ENCODE peak calls at places on chromosomes 16 and 17, in ten cellular contexts. One of them, this sample, is unnamed.

GRCh38 chr16:50367777-50368409 is 895 bp downstream of the BRD7 start:
- DNase-seq in endothelial cell: no peak
- DNase-seq in psoas muscle: no peak
- DNase-seq in A549: no peak
- DNase-seq in right atrium auricular region: no peak
- DNase-seq in NCI-H2081: no peak
- DNase-seq in effector memory CD4-positive, alpha-beta T cell: no peak
- DNase-seq in stromal cell of bone marrow: no peak
- DNase-seq in left colon: no peak
- DNase-seq in T47D: peak; percentile 7
- DNase-seq in this sample: no peak

GRCh38 chr17:79377230-79377790 is 233.5 kb downstream of the RBFOX3 start:
- DNase-seq in endothelial cell: no peak
- DNase-seq in psoas muscle: no peak
- DNase-seq in A549: no peak
- DNase-seq in right atrium auricular region: no peak
- DNase-seq in NCI-H2081: no peak
- DNase-seq in effector memory CD4-positive, alpha-beta T cell: no peak
- DNase-seq in stromal cell of bone marrow: no peak
- DNase-seq in left colon: no peak
- DNase-seq in T47D: no peak
- DNase-seq in this sample: no peak

GRCh38 chr17:4998666-4999428 is 1.1 kb downstream of the KIF1C start:
- DNase-seq in endothelial cell: no peak
- DNase-seq in psoas muscle: no peak
- DNase-seq in A549: peak; percentile 44
- DNase-seq in right atrium auricular region: no peak
- DNase-seq in NCI-H2081: no peak
- DNase-seq in effector memory CD4-positive, alpha-beta T cell: no peak
- DNase-seq in stromal cell of bone marrow: no peak
- DNase-seq in left colon: peak; percentile 71
- DNase-seq in T47D: peak; percentile 13
- DNase-seq in this sample: no peak

GRCh38 chr17:75970011-75970523 is 8.9 kb downstream of the ACOX1 start:
- DNase-seq in endothelial cell: no peak
- DNase-seq in psoas muscle: no peak
- DNase-seq in A549: no peak
- DNase-seq in right atrium auricular region: no peak
- DNase-seq in NCI-H2081: no peak
- DNase-seq in effector memory CD4-positive, alpha-beta T cell: no peak
- DNase-seq in stromal cell of bone marrow: no peak
- DNase-seq in left colon: no peak
- DNase-seq in T47D: no peak
- DNase-seq in this sample: peak; percentile 24

GRCh38 chr17:29590261-29590978 is 972 bp upstream of the GIT1 start:
- DNase-seq in endothelial cell: no peak
- DNase-seq in psoas muscle: no peak
- DNase-seq in A549: peak; percentile 56
- DNase-seq in right atrium auricular region: no peak
- DNase-seq in NCI-H2081: no peak
- DNase-seq in effector memory CD4-positive, alpha-beta T cell: no peak
- DNase-seq in stromal cell of bone marrow: no peak
- DNase-seq in left colon: no peak
- DNase-seq in T47D: no peak
- DNase-seq in this sample: no peak

GRCh38 chr17:42294469-42295398 is 6.4 kb downstream of the STAT5A start:
- DNase-seq in endothelial cell: no peak
- DNase-seq in psoas muscle: peak; percentile 19
- DNase-seq in A549: no peak
- DNase-seq in right atrium auricular region: no peak
- DNase-seq in NCI-H2081: no peak
- DNase-seq in effector memory CD4-positive, alpha-beta T cell: no peak
- DNase-seq in stromal cell of bone marrow: no peak
- DNase-seq in left colon: no peak
- DNase-seq in T47D: peak; percentile 75
- DNase-seq in this sample: no peak

GRCh38 chr17:62673614-62674362 is 46.3 kb downstream of the MRC2 start:
- DNase-seq in endothelial cell: no peak
- DNase-seq in psoas muscle: peak; percentile 49
- DNase-seq in A549: no peak
- DNase-seq in right atrium auricular region: no peak
- DNase-seq in NCI-H2081: no peak
- DNase-seq in effector memory CD4-positive, alpha-beta T cell: no peak
- DNase-seq in stromal cell of bone marrow: no peak
- DNase-seq in left colon: no peak
- DNase-seq in T47D: no peak
- DNase-seq in this sample: no peak

GRCh38 chr17:78429618-78429995 is 51.2 kb downstream of the PGS1 start:
- DNase-seq in endothelial cell: no peak
- DNase-seq in psoas muscle: no peak
- DNase-seq in A549: no peak
- DNase-seq in right atrium auricular region: no peak
- DNase-seq in NCI-H2081: no peak
- DNase-seq in effector memory CD4-positive, alpha-beta T cell: no peak
- DNase-seq in stromal cell of bone marrow: no peak
- DNase-seq in left colon: no peak
- DNase-seq in T47D: no peak
- DNase-seq in this sample: no peak

GRCh38 chr17:80416260-80416939 is 1.4 kb downstream of the ENDOV start:
- DNase-seq in endothelial cell: no peak
- DNase-seq in psoas muscle: no peak
- DNase-seq in A549: no peak
- DNase-seq in right atrium auricular region: no peak
- DNase-seq in NCI-H2081: no peak
- DNase-seq in effector memory CD4-positive, alpha-beta T cell: no peak
- DNase-seq in stromal cell of bone marrow: no peak
- DNase-seq in left colon: no peak
- DNase-seq in T47D: no peak
- DNase-seq in this sample: no peak

This sample was measured in GM04504.